ENCODE peak calls at places on chromosomes 2 and 18, in ten cellular contexts. A, E, Q, F, O, G, X, Z, W and D are unnamed samples.
A peak's percentile ranks its signal among the peaks of the same experiment; 100 is the strongest.

GRCh38 chr2:169573160-169573973 is at the start of gene FASTKD1:
- DNase-seq in W (peak; percentile 81), Q (peak; percentile 89), O (peak; percentile 94), Z (peak; percentile 82), G (peak; percentile 94), A (peak; percentile 11), E (peak; percentile 96), F (peak; percentile 94), X (peak; percentile 91), D (peak; percentile 99)

GRCh38 chr2:138500592-138501426 is 761 bp upstream of the SPOPL start:
- DNase-seq in Q (no peak), W (no peak), A (no peak), F (peak; percentile 31), X (no peak), O (no peak), G (no peak), E (no peak), Z (no peak), D (peak; percentile 70)

GRCh38 chr2:47904903-47905453 is 1.3 kb downstream of the FBXO11 start:
- DNase-seq in F (peak; percentile 43), E (peak; percentile 67), A (peak; percentile 21), W (no peak), Z (no peak), O (peak; percentile 65), Q (peak; percentile 45), X (no peak), G (no peak), D (peak; percentile 62)

GRCh38 chr2:204495381-204495780 is 49.9 kb upstream of the PARD3B start:
- DNase-seq in O (no peak), E (no peak), Q (no peak), G (no peak), Z (no peak), X (no peak), A (no peak), W (no peak), F (no peak), D (no peak)

GRCh38 chr18:77127769-77128671 is 4.6 kb downstream of the MBP start:
- DNase-seq in O (no peak), X (peak; percentile 59), G (peak; percentile 98), W (peak; percentile 89), Q (no peak), F (no peak), E (peak; percentile 66), A (peak; percentile 99), Z (no peak), D (peak; percentile 79)

GRCh38 chr2:233413529-233414272 is 59.4 kb downstream of the DGKD start:
- DNase-seq in G (peak; percentile 96), Q (peak; percentile 80), W (peak; percentile 46), E (no peak), Z (peak; percentile 83), F (no peak), A (peak; percentile 78), X (no peak), O (no peak), D (no peak)

GRCh38 chr2:68880213-68880612 is 9.0 kb upstream of the BMP10 start:
- DNase-seq in W (no peak), A (no peak), Q (no peak), Z (no peak), G (no peak), E (no peak), O (no peak), F (no peak), X (no peak), D (no peak)

GRCh38 chr2:141437521-141437920 is 693.3 kb downstream of the LRP1B start:
- DNase-seq in A (no peak), E (no peak), X (no peak), Z (no peak), G (no peak), Q (no peak), F (no peak), O (no peak), W (no peak), D (no peak)

GRCh38 chr2:127392133-127392827 is 4.5 kb upstream of the MAP3K2 start:
- DNase-seq in E (no peak), O (no peak), Q (no peak), G (no peak), W (peak; percentile 37), F (no peak), Z (no peak), A (peak; percentile 34), X (no peak), D (no peak)

GRCh38 chr2:102771114-102771513 is 9.3 kb downstream of the TMEM182 start:
- DNase-seq in G (no peak), F (no peak), Z (no peak), Q (no peak), W (peak; percentile 5), A (no peak), X (peak; percentile 13), O (no peak), E (no peak), D (no peak)

GRCh38 chr2:89819809-89820208 is 1128.3 kb downstream of the RPIA start:
- DNase-seq in A (no peak), Q (no peak), Z (no peak), F (no peak), O (no peak), E (no peak), G (no peak), W (no peak), X (no peak), D (no peak)
- H3K9me3 ChIP-seq in A (peaks cover 69% of the 10 kb centered on the region), Q (peaks cover 52% of the 10 kb centered on the region), Z (peaks cover 38% of the 10 kb centered on the region), F (no peaks in the 10 kb centered on the region), O (peaks cover 70% of the 10 kb centered on the region), E (peaks cover 48% of the 10 kb centered on the region), G (peaks cover 85% of the 10 kb centered on the region), W (peaks cover 33% of the 10 kb centered on the region), X (peaks cover 46% of the 10 kb centered on the region), D (peaks cover 38% of the 10 kb centered on the region)

GRCh38 chr2:209938906-209939305 is 63.5 kb upstream of the RPE start:
- DNase-seq in A (no peak), W (no peak), F (no peak), E (no peak), G (no peak), Q (no peak), Z (no peak), X (no peak), O (no peak), D (no peak)

GRCh38 chr2:209940923-209941322 is 61.5 kb upstream of the RPE start:
- DNase-seq in W (no peak), E (no peak), F (no peak), A (no peak), Z (no peak), O (no peak), X (no peak), G (no peak), Q (no peak), D (no peak)

GRCh38 chr2:209933499-209934458 is 68.7 kb upstream of the RPE start:
- DNase-seq in Q (peak; percentile 73), A (peak; percentile 60), F (no peak), O (no peak), E (no peak), W (peak; percentile 75), Z (no peak), G (peak; percentile 78), X (peak; percentile 65), D (peak; percentile 27)

GRCh38 chr2:209937893-209938292 is 64.5 kb upstream of the RPE start:
- DNase-seq in O (no peak), A (no peak), Z (no peak), G (no peak), E (no peak), W (no peak), Q (peak; percentile 54), F (no peak), X (no peak), D (no peak)

DNA sequence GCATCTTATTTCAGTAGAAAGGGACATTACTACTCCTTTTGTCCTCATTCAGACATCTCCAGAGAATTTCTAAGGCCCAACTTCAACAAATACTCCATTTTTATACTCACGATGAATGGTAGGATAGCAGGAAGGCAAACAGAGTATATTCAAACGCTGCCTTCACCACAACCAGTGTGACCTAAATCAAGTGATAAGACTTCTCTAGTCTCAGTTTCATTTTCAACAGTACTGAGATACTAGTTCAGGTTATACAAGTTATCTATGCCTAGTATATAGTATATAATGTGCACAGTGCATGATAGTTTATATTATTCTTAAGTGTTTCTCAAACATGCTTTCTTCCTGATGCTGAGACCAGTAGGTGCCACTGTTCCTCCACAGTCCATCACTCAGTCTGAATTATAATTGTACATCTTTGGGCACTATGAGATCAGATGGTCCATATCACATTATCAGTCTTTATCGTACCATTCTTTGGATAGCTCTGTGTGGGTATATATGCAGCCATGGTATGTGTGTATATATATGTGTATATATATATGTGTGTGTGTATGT is 66.3 kb upstream of the RPE start:
- DNase-seq in G (no peak), W (no peak), Z (no peak), A (no peak), F (peak; percentile 45), O (no peak), Q (no peak), X (no peak), E (peak; percentile 1), D (no peak)
- TF ChIP-seq CTCF in G (peak; percentile 41), W (peak; percentile 8), Z (peak; percentile 35), A (no peak), F (peak; percentile 45), O (peak; percentile 20), Q (peak; percentile 3), X (peak; percentile 15), E (peak; percentile 43), D (no peak)

DNA sequence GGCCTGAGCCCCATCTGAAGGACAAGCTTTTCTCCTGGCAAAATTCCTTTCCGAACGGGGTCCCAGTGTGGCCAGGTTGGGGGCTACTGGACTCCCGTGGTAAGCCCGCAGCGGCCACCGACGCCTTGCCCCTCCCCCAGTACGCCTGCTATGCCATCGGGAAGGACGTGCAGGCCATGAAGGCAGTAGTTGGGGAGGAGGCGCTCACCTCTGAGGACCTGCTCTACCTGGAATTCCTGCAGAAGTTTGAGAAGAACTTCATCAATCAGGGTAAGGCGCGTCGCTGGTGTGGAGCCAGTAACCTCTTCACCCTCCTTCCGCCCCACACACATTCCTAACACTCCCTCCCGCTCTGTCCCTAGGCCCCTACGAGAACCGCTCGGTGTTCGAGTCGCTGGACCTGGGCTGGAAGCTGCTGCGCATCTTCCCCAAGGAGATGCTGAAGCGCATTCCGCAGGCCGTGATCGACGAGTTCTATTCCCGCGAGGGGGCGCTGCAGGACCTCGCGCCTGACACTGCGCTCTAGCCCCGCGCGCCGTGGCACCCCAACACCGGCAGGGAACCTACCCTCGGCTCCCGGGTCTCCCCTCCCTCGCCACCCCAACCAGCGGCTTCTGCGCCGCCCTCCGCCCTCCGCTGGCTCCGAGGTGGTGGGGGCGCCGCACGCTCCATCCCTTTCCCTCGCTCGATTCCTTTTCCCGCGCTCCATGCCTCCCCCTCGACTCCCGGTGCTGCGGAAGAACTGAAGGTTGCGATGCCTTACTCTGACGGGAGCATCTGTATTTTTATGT is 13.6 kb upstream of the ANKRD53 start:
- DNase-seq in Z (peak; percentile 36), Q (peak; percentile 56), F (peak; percentile 82), W (peak; percentile 58), G (no peak), E (peak; percentile 65), X (peak; percentile 87), O (peak; percentile 93), A (peak; percentile 52), D (peak; percentile 95)
- H2AFZ ChIP-seq in Z (peak overlapping the region; percentile 97), Q (peak overlapping the region; percentile 60), F (peak overlapping the region; percentile 96), W (peak overlapping the region; percentile 97), G (no peak overlapping the region), E (peak overlapping the region; percentile 73), X (peak overlapping the region; percentile 76), O (peak overlapping the region; percentile 93), A (peak overlapping the region; percentile 88), D (peak overlapping the region; percentile 68)

DNA sequence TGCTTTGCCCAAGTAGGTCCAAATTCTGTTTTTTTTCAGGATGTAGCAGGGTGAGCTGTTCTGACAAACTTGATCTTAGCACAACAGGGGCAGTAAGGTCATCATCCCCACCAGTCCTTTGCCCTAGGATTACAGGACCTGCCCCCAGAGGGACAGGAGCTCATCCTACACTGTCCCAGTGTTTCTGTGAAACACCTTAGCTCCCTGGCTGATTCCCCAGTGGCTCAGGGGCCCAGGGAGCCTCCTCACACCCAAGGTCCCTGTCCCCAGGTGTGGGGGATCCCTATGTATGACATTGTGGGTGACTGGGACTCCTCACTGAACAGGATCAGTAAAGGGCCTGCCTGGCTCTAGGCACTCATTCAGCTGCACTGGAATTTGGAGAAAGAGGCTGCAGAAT is 191.2 kb downstream of the ANKRD30B start:
- DNase-seq in G (no peak), E (no peak), A (no peak), F (no peak), W (no peak), Z (no peak), O (no peak), X (no peak), Q (no peak), D (peak; percentile 41)
- H3K9me3 ChIP-seq in G (no peaks in the 10 kb centered on the region), E (no peaks in the 10 kb centered on the region), A (peaks cover 13% of the 10 kb centered on the region), F (no peaks in the 10 kb centered on the region), W (peaks cover 39% of the 10 kb centered on the region), Z (no peaks in the 10 kb centered on the region), O (peaks cover 6% of the 10 kb centered on the region), X (no peaks in the 10 kb centered on the region), Q (no peaks in the 10 kb centered on the region), D (no peaks in the 10 kb centered on the region)